ENCODE peak calls at places on chromosomes 5 and 9, in five cellular contexts. One of them, this sample, is unnamed.

GRCh38 chr5:168314735-168315411 is 23.4 kb downstream of the WWC1 start:
- DNase-seq in sigmoid colon: no peak
- DNase-seq in stomach: peak; percentile 93
- DNase-seq in endothelial cell of umbilical vein: no peak
- DNase-seq in GM23338: peak; percentile 59
- DNase-seq in this sample: no peak

GRCh38 chr5:178212241-178213002 is 8.1 kb downstream of the HNRNPAB start:
- DNase-seq in GM23338: no peak
- DNase-seq in stomach: no peak
- DNase-seq in endothelial cell of umbilical vein: no peak
- DNase-seq in sigmoid colon: no peak
- DNase-seq in this sample: no peak

GRCh38 chr9:6133346-6134063 is 82.1 kb upstream of the IL33 start:
- DNase-seq in sigmoid colon: no peak
- DNase-seq in stomach: no peak
- DNase-seq in endothelial cell of umbilical vein: no peak
- DNase-seq in GM23338: no peak
- DNase-seq in this sample: no peak

GRCh38 chr9:127960410-127961165 is 20.2 kb downstream of the EEIG1 start:
- DNase-seq in sigmoid colon: no peak
- DNase-seq in endothelial cell of umbilical vein: no peak
- DNase-seq in stomach: no peak
- DNase-seq in GM23338: no peak
- DNase-seq in this sample: no peak

GRCh38 chr5:34626036-34626435 is 30.1 kb upstream of the RAI14 start:
- DNase-seq in GM23338: no peak
- DNase-seq in sigmoid colon: no peak
- DNase-seq in stomach: no peak
- DNase-seq in endothelial cell of umbilical vein: peak; percentile 88
- DNase-seq in this sample: no peak

GRCh38 chr9:16341176-16341575 is 529.3 kb downstream of the BNC2 start:
- DNase-seq in sigmoid colon: no peak
- DNase-seq in stomach: no peak
- DNase-seq in GM23338: no peak
- DNase-seq in endothelial cell of umbilical vein: no peak
- DNase-seq in this sample: no peak

GRCh38 chr5:109365653-109366052 is 44.1 kb downstream of the PJA2 start:
- DNase-seq in endothelial cell of umbilical vein: no peak
- DNase-seq in GM23338: no peak
- DNase-seq in stomach: no peak
- DNase-seq in sigmoid colon: no peak
- DNase-seq in this sample: no peak

GRCh38 chr9:37345038-37345437 is 77.5 kb upstream of the GRHPR start:
- DNase-seq in GM23338: no peak
- DNase-seq in sigmoid colon: no peak
- DNase-seq in stomach: no peak
- DNase-seq in endothelial cell of umbilical vein: no peak
- DNase-seq in this sample: no peak

GRCh38 chr5:41835625-41836024 is 34.6 kb downstream of the OXCT1 start:
- DNase-seq in stomach: no peak
- DNase-seq in sigmoid colon: peak; percentile 70
- DNase-seq in endothelial cell of umbilical vein: peak; percentile 89
- DNase-seq in GM23338: peak; percentile 2
- DNase-seq in this sample: no peak

GRCh38 chr9:133727277-133727875 is 10.8 kb downstream of the SARDH start:
- DNase-seq in GM23338: no peak
- DNase-seq in endothelial cell of umbilical vein: no peak
- DNase-seq in stomach: no peak
- DNase-seq in sigmoid colon: peak; percentile 40
- DNase-seq in this sample: no peak

GRCh38 chr5:150946351-150946905 is 41.6 kb upstream of the ZNF300 start:
- DNase-seq in endothelial cell of umbilical vein: peak; percentile 88
- DNase-seq in stomach: peak; percentile 54
- DNase-seq in GM23338: no peak
- DNase-seq in sigmoid colon: peak; percentile 94
- DNase-seq in this sample: no peak

GRCh38 chr9:5191983-5192382 is 6.5 kb upstream of the INSL6 start:
- DNase-seq in stomach: no peak
- DNase-seq in GM23338: no peak
- DNase-seq in endothelial cell of umbilical vein: no peak
- DNase-seq in sigmoid colon: no peak
- DNase-seq in this sample: no peak

GRCh38 chr5:73446631-73447233 is 1.8 kb downstream of the FOXD1 start:
- DNase-seq in GM23338: peak; percentile 52
- DNase-seq in sigmoid colon: no peak
- DNase-seq in endothelial cell of umbilical vein: no peak
- DNase-seq in stomach: no peak
- DNase-seq in this sample: no peak

GRCh38 chr5:80755634-80756033 is 100.9 kb upstream of the DHFR start:
- DNase-seq in sigmoid colon: no peak
- DNase-seq in stomach: no peak
- DNase-seq in endothelial cell of umbilical vein: no peak
- DNase-seq in GM23338: no peak
- DNase-seq in this sample: no peak

GRCh38 chr5:80109549-80110478 is 74.7 kb downstream of the THBS4 start:
- DNase-seq in sigmoid colon: peak; percentile 93
- DNase-seq in endothelial cell of umbilical vein: no peak
- DNase-seq in GM23338: peak; percentile 53
- DNase-seq in stomach: no peak
- DNase-seq in this sample: no peak

GRCh38 chr9:120622790-120623189 is 42.8 kb upstream of the CDK5RAP2 start:
- DNase-seq in GM23338: no peak
- DNase-seq in sigmoid colon: no peak
- DNase-seq in stomach: no peak
- DNase-seq in endothelial cell of umbilical vein: no peak
- DNase-seq in this sample: no peak

GRCh38 chr5:175535781-175536180 is 57.4 kb downstream of the SFXN1 start:
- DNase-seq in sigmoid colon: no peak
- DNase-seq in stomach: no peak
- DNase-seq in endothelial cell of umbilical vein: no peak
- DNase-seq in GM23338: no peak
- DNase-seq in this sample: no peak

GRCh38 chr5:61004448-61004847 is 59.4 kb downstream of the NDUFAF2 start:
- DNase-seq in GM23338: no peak
- DNase-seq in endothelial cell of umbilical vein: no peak
- DNase-seq in stomach: no peak
- DNase-seq in sigmoid colon: no peak
- DNase-seq in this sample: no peak

GRCh38 chr9:112104901-112105300 is 70.2 kb downstream of the SUSD1 start:
- DNase-seq in sigmoid colon: no peak
- DNase-seq in endothelial cell of umbilical vein: no peak
- DNase-seq in stomach: no peak
- DNase-seq in GM23338: no peak
- DNase-seq in this sample: no peak

GRCh38 chr5:174140452-174140851 is 94.9 kb downstream of the NSG2 start:
- DNase-seq in endothelial cell of umbilical vein: no peak
- DNase-seq in stomach: no peak
- DNase-seq in sigmoid colon: no peak
- DNase-seq in GM23338: no peak
- DNase-seq in this sample: no peak

GRCh38 chr5:121503111-121503840 is 348.4 kb upstream of the FTMT start:
- DNase-seq in GM23338: peak; percentile 85
- DNase-seq in endothelial cell of umbilical vein: peak; percentile 24
- DNase-seq in stomach: peak; percentile 29
- DNase-seq in sigmoid colon: no peak
- DNase-seq in this sample: no peak

GRCh38 chr9:38622083-38622674 is 1.8 kb upstream of the ANKRD18A start:
- DNase-seq in endothelial cell of umbilical vein: no peak
- DNase-seq in stomach: no peak
- DNase-seq in GM23338: peak; percentile 65
- DNase-seq in sigmoid colon: no peak
- DNase-seq in this sample: no peak

GRCh38 chr9:22098636-22099332 is 89.7 kb upstream of the CDKN2B start:
- DNase-seq in GM23338: no peak
- DNase-seq in stomach: no peak
- DNase-seq in endothelial cell of umbilical vein: no peak
- DNase-seq in sigmoid colon: no peak
- DNase-seq in this sample: no peak

DNA sequence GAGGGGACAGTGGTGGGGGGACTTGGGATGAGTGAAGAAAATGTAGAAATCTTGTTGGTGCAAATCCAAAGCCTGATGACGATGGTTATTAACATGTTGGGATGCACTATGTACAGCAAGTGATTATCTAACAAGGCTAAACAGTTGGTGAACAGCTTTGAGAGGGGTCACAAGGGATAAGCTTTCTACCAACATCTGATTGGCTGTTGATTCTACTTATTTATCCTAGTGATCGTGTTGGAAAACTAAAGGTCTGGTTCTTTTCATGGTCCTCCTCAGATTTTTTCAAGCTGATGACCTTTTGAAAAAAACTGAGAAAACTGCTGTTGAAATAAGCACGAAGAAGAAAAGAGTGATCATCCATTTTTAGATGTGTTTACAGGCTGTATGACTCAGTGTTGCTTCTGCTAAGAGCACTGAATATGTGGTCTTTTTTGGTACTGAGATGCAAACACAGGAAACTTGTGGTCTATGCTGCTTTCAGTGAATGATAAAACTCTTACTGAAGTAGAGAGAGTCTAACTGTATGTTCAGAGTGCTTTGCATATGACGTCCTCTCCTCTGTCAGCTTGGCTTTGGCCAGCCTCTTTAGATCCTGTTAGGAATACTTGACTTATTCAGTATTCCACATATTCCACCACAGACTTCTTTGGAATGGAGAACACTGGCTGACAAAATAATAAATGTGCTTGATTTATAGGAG is 174.8 kb downstream of the SLF1 start:
- DNase-seq in sigmoid colon: no peak
- DNase-seq in endothelial cell of umbilical vein: peak; percentile 30
- DNase-seq in GM23338: no peak
- DNase-seq in stomach: no peak
- DNase-seq in this sample: no peak
- TF ChIP-seq POLR2AphosphoS5 in sigmoid colon: no peak
- TF ChIP-seq POLR2AphosphoS5 in endothelial cell of umbilical vein: peak; percentile 20
- TF ChIP-seq POLR2AphosphoS5 in GM23338: no peak
- TF ChIP-seq POLR2AphosphoS5 in stomach: no peak
- TF ChIP-seq POLR2AphosphoS5 in this sample: no peak

GRCh38 chr5:77645158-77645994 is 6.9 kb upstream of the OTP start:
- DNase-seq in stomach: peak; percentile 47
- DNase-seq in GM23338: peak; percentile 72
- DNase-seq in endothelial cell of umbilical vein: no peak
- DNase-seq in sigmoid colon: no peak
- DNase-seq in this sample: no peak
- TF ChIP-seq CTCF in stomach: no peak
- TF ChIP-seq CTCF in GM23338: no peak
- TF ChIP-seq CTCF in endothelial cell of umbilical vein: peak; percentile 51
- TF ChIP-seq CTCF in sigmoid colon: no peak
- TF ChIP-seq CTCF in this sample: no peak

DNA sequence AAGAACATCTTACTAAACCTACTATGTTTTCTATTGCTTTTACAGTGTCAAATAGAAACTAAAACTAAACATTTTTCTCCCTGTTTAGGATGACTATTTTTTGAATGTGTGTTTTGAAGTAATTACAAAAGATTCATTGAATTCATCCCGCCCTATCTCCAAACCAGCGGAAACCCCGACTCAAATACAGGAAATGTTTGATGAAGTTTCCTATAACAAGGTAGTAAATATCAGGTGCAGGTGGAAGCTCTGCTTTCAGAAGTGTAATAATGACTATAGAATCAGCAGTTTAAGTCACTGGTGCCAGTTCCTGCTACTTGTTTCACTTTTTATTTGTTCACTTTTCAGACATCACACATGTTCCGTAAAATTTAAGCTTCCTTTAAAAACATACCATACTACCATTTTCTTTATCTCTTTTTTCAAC is 20.0 kb downstream of the ERAP2 start:
- DNase-seq in GM23338: no peak
- DNase-seq in endothelial cell of umbilical vein: no peak
- DNase-seq in sigmoid colon: no peak
- DNase-seq in stomach: no peak
- DNase-seq in this sample: no peak
- H3K27ac ChIP-seq in GM23338: no peak overlapping the region
- H3K27ac ChIP-seq in endothelial cell of umbilical vein: no peak overlapping the region
- H3K27ac ChIP-seq in sigmoid colon: no peak overlapping the region
- H3K27ac ChIP-seq in stomach: no peak overlapping the region
- H3K27ac ChIP-seq in this sample: no peak overlapping the region

GRCh38 chr5:163459465-163459887 is 426 bp downstream of the NUDCD2 start:
- DNase-seq in endothelial cell of umbilical vein: no peak
- DNase-seq in GM23338: peak; percentile 68
- DNase-seq in stomach: no peak
- DNase-seq in sigmoid colon: no peak
- DNase-seq in this sample: no peak
- TF ChIP-seq POLR2AphosphoS5 in endothelial cell of umbilical vein: no peak
- TF ChIP-seq POLR2AphosphoS5 in GM23338: no peak
- TF ChIP-seq POLR2AphosphoS5 in stomach: no peak
- TF ChIP-seq POLR2AphosphoS5 in sigmoid colon: no peak
- TF ChIP-seq POLR2AphosphoS5 in this sample: no peak

DNA sequence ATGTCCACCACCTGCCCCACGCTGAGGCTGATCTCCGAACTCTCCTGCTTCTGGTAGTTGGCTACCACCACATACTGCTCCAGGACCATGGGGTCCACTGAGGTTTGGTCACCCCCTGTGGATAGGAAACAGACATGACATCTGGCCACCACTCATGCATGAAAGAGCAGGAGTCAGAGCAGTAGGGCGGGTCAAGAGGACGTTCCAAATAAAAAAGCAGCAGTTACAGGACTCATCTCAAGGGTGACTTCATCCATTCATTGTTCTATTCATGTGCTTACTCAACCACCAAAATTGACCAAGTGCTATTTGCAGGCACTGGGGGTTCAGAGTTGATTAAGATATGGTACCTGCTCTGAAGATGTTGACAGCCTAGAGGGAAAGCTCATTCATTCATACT is 79.2 kb upstream of the UBTD2 start:
- DNase-seq in endothelial cell of umbilical vein: no peak
- DNase-seq in stomach: no peak
- DNase-seq in GM23338: no peak
- DNase-seq in sigmoid colon: no peak
- DNase-seq in this sample: no peak
- TF ChIP-seq CTCF in endothelial cell of umbilical vein: no peak
- TF ChIP-seq CTCF in stomach: no peak
- TF ChIP-seq CTCF in GM23338: no peak
- TF ChIP-seq CTCF in sigmoid colon: no peak
- TF ChIP-seq CTCF in this sample: no peak